ENCODE peak calls at places on chromosomes 7 and 10, in six cellular contexts. Z is NCI-H1694 treated with DMSO at 0.1 percent for 48 hours; F is stimulated activated CD4-positive, alpha-beta T cell treated with anti-CD3 and anti-CD28 coated beads, Interleukin-1b, Interleukin-23, amount 100 ng/mL, for 24 hours; W is activated T-cell treated with anti-CD3 and anti-CD28 coated beads, Interleukin-2, amount 50 U/mL, for 24 hours; P is kidney; O is head of caudate nucleus. X is an unnamed sample.

GRCh38 chr10:20485554-20485953 is 411.6 kb downstream of the NEBL start:
- DNase-seq in F (no peak), W (no peak), O (no peak), Z (no peak), P (no peak), X (no peak)

GRCh38 chr10:44197646-44198045 is 187.3 kb downstream of the CXCL12 start:
- DNase-seq in W (no peak), O (no peak), P (no peak), Z (no peak), F (no peak), X (no peak)

GRCh38 chr10:27030060-27030459 is 70.2 kb downstream of the ANKRD26 start:
- DNase-seq in O (no peak), P (no peak), F (no peak), W (no peak), Z (no peak), X (no peak)

GRCh38 chr7:47239927-47240570 is 341.9 kb downstream of the TNS3 start:
- DNase-seq in F (no peak), P (no peak), W (no peak), O (no peak), Z (no peak), X (no peak)

GRCh38 chr7:106289848-106290247 is 5.1 kb upstream of the NAMPT start:
- DNase-seq in F (no peak), W (no peak), P (no peak), Z (no peak), O (no peak), X (no peak)

GRCh38 chr10:103019426-103019825 is 101.3 kb downstream of the CNNM2 start:
- DNase-seq in O (peak), W (no peak), P (no peak), F (no peak), Z (no peak), X (no peak)

GRCh38 chr10:110547139-110547761 is 20.2 kb upstream of the SMC3 start:
- DNase-seq in Z (peak), P (no peak), F (no peak), W (no peak), O (no peak), X (no peak)

GRCh38 chr7:1567893-1568292 is 1.9 kb downstream of the PSMG3 start:
- DNase-seq in P (peak), Z (no peak), O (no peak), W (no peak), F (no peak), X (no peak)

GRCh38 chr7:118184392-118184899 is 482 bp downstream of the LSM8 start:
- DNase-seq in W (no peak), F (no peak), P (no peak), O (no peak), Z (no peak), X (no peak)